ENCODE peak calls at places on chromosomes 7 and 10, in five cellular contexts. R, K, N, L and X are unnamed samples.

GRCh38 chr7:157800281-157800680 is 463.5 kb downstream of the DNAJB6 start:
- DNase-seq in R (no peak), K (no peak), N (no peak), L (no peak), X (no peak)

GRCh38 chr10:84175436-84175835 is 1.8 kb downstream of the GPR15LG start:
- DNase-seq in R (no peak), K (no peak), N (no peak), L (no peak), X (no peak)

GRCh38 chr10:50595785-50596184 is 28.0 kb downstream of the SGMS1 start:
- DNase-seq in R (no peak), K (no peak), N (no peak), L (no peak), X (no peak)

GRCh38 chr7:5552123-5552522 is 128.5 kb upstream of the TNRC18 start:
- DNase-seq in R (no peak), K (no peak), N (no peak), L (no peak), X (no peak)

GRCh38 chr7:131688738-131689661 is 132.6 kb upstream of the PODXL start:
- DNase-seq in R (peak), K (peak), N (peak), L (peak), X (peak)

GRCh38 chr10:48690791-48691660 is 6.4 kb downstream of the WDFY4 start:
- DNase-seq in R (no peak), K (no peak), N (no peak), L (no peak), X (no peak)

GRCh38 chr7:5633161-5634106 is 148.0 kb downstream of the RNF216 start:
- DNase-seq in R (no peak), K (peak), N (no peak), L (no peak), X (no peak)

GRCh38 chr10:26214538-26215461 is 1.8 kb upstream of the GAD2 start:
- DNase-seq in R (no peak), K (no peak), N (no peak), L (no peak), X (no peak)

GRCh38 chr10:77872151-77872946 is 54.2 kb downstream of the DLG5 start:
- DNase-seq in R (peak), K (peak), N (no peak), L (no peak), X (no peak)

GRCh38 chr7:94476251-94476840 is 33.3 kb upstream of the CASD1 start:
- DNase-seq in R (no peak), K (no peak), N (no peak), L (no peak), X (no peak)

GRCh38 chr7:25763461-25763860 is 388.5 kb upstream of the NFE2L3 start:
- DNase-seq in R (no peak), K (no peak), N (no peak), L (no peak), X (no peak)

GRCh38 chr7:117364204-117364755 is 41.4 kb upstream of the WNT2 start:
- DNase-seq in R (no peak), K (no peak), N (no peak), L (no peak), X (no peak)

GRCh38 chr7:1290262-1291039 is 57.8 kb downstream of the UNCX start:
- DNase-seq in R (no peak), K (peak), N (no peak), L (peak), X (no peak)

GRCh38 chr7:22356855-22357310 is at the start of gene RAPGEF5:
- DNase-seq in R (no peak), K (no peak), N (no peak), L (peak), X (no peak)

GRCh38 chr7:128841961-128842673 is 11.9 kb downstream of the FLNC start:
- DNase-seq in R (peak), K (no peak), N (peak), L (peak), X (peak)

GRCh38 chr10:69958232-69958902 is 94.3 kb upstream of the MACROH2A2 start:
- DNase-seq in R (no peak), K (no peak), N (no peak), L (peak), X (peak)

GRCh38 chr10:88042162-88043100 is 179.0 kb downstream of the PTEN start:
- DNase-seq in R (no peak), K (no peak), N (no peak), L (no peak), X (no peak)

GRCh38 chr7:78020131-78020873 is 221.7 kb downstream of the PHTF2 start:
- DNase-seq in R (peak), K (peak), N (no peak), L (peak), X (peak)

GRCh38 chr10:69464801-69465401 is 13.6 kb downstream of the TSPAN15 start:
- DNase-seq in R (peak), K (peak), N (no peak), L (no peak), X (no peak)

GRCh38 chr10:3987142-3987974 is 202.3 kb upstream of the KLF6 start:
- DNase-seq in R (no peak), K (no peak), N (no peak), L (no peak), X (no peak)

GRCh38 chr7:96591900-96592676 is 117.6 kb downstream of the SEM1 start:
- DNase-seq in R (no peak), K (no peak), N (no peak), L (no peak), X (no peak)

GRCh38 chr10:130146042-130146441 is 9.9 kb downstream of the GLRX3 start:
- DNase-seq in R (no peak), K (no peak), N (no peak), L (no peak), X (no peak)

GRCh38 chr7:57415326-57415725 is 34.7 kb upstream of the ZNF716 start:
- DNase-seq in R (no peak), K (no peak), N (no peak), L (no peak), X (no peak)

GRCh38 chr7:149261321-149261828 is 621 bp upstream of the ZNF783 start:
- DNase-seq in R (no peak), K (peak), N (no peak), L (no peak), X (no peak)

GRCh38 chr10:116779076-116779687 is 36.8 kb upstream of the HSPA12A start:
- DNase-seq in R (no peak), K (no peak), N (no peak), L (no peak), X (no peak)